ENCODE peak calls at places on chromosomes 7 and 10, in six cellular contexts. E is sigmoid colon, Y is A549, U is tibial nerve, Z is K562, D is NB4. S is an unnamed sample.
A peak's percentile ranks its signal among the peaks of the same experiment; 100 is the strongest.

GRCh38 chr7:157224627-157225026 is 85.9 kb downstream of the UBE3C start:
- DNase-seq in E (no peak), Y (no peak), U (no peak), Z (no peak), D (peak; percentile 40), S (no peak)

GRCh38 chr7:9091282-9091681 is 657.9 kb downstream of the NXPH1 start:
- DNase-seq in E (no peak), Y (no peak), U (no peak), Z (no peak), D (peak; percentile 48), S (no peak)

GRCh38 chr7:134113655-134114054 is 13.5 kb upstream of the LRGUK start:
- DNase-seq in E (no peak), Y (no peak), U (no peak), Z (no peak), D (no peak), S (no peak)

GRCh38 chr7:87128883-87129282 is 23.4 kb upstream of the DMTF1 start:
- DNase-seq in E (no peak), Y (no peak), U (no peak), Z (no peak), D (no peak), S (no peak)

GRCh38 chr10:113921571-113922370 is 67.3 kb downstream of the NHLRC2 start:
- DNase-seq in E (no peak), Y (no peak), U (no peak), Z (no peak), D (no peak), S (no peak)

GRCh38 chr7:14096159-14096558 is 106.7 kb upstream of the ETV1 start:
- DNase-seq in E (no peak), Y (no peak), U (no peak), Z (no peak), D (no peak), S (no peak)

GRCh38 chr7:18087031-18087686 is 59.5 kb upstream of the PRPS1L1 start:
- DNase-seq in E (no peak), Y (peak; percentile 13), U (no peak), Z (peak; percentile 7), D (no peak), S (no peak)

GRCh38 chr7:30412810-30413504 is 65.6 kb downstream of the NOD1 start:
- DNase-seq in E (no peak), Y (peak; percentile 66), U (peak; percentile 53), Z (peak; percentile 48), D (peak; percentile 73), S (no peak)

GRCh38 chr7:104553074-104553473 is 224.7 kb downstream of the LHFPL3 start:
- DNase-seq in E (no peak), Y (no peak), U (peak; percentile 8), Z (no peak), D (no peak), S (no peak)

GRCh38 chr10:42428534-42428933 is 209.8 kb downstream of the ZNF33B start:
- DNase-seq in E (no peak), Y (no peak), U (no peak), Z (peak; percentile 15), D (peak; percentile 14), S (no peak)

GRCh38 chr10:91034494-91035157 is 113.7 kb upstream of the ANKRD1 start:
- DNase-seq in E (peak; percentile 79), Y (no peak), U (peak; percentile 83), Z (no peak), D (no peak), S (peak; percentile 91)

GRCh38 chr7:159004411-159004810 is 140.3 kb downstream of the VIPR2 start:
- DNase-seq in E (no peak), Y (no peak), U (no peak), Z (no peak), D (no peak), S (no peak)

GRCh38 chr10:32140403-32140802 is 84.2 kb upstream of the KIF5B start:
- DNase-seq in E (no peak), Y (no peak), U (no peak), Z (no peak), D (no peak), S (no peak)

GRCh38 chr10:32141018-32141807 is 85.0 kb upstream of the KIF5B start:
- DNase-seq in E (no peak), Y (no peak), U (no peak), Z (no peak), D (no peak), S (no peak)

GRCh38 chr10:32143302-32143847 is 87.2 kb upstream of the KIF5B start:
- DNase-seq in E (no peak), Y (no peak), U (no peak), Z (no peak), D (no peak), S (peak; percentile 66)

GRCh38 chr10:32142646-32143045 is 86.4 kb upstream of the KIF5B start:
- DNase-seq in E (no peak), Y (no peak), U (no peak), Z (no peak), D (no peak), S (no peak)

GRCh38 chr10:32139223-32140073 is 83.2 kb upstream of the KIF5B start:
- DNase-seq in E (peak; percentile 89), Y (peak; percentile 93), U (peak; percentile 73), Z (peak; percentile 87), D (peak; percentile 84), S (peak; percentile 89)
- TF ChIP-seq POLR2A in E (no peak), Y (peak; percentile 8), U (no peak), Z (peak; percentile 77), D (no peak), S (no peak)

GRCh38 chr7:155647302-155647701 is 2.8 kb downstream of the RBM33 start:
- DNase-seq in E (no peak), Y (no peak), U (no peak), Z (no peak), D (no peak), S (no peak)

GRCh38 chr7:155645652-155646051 is 1.2 kb downstream of the RBM33 start:
- DNase-seq in E (no peak), Y (no peak), U (no peak), Z (no peak), D (no peak), S (no peak)

GRCh38 chr7:155644971-155645509 is 579 bp downstream of the RBM33 start:
- DNase-seq in E (no peak), Y (peak; percentile 43), U (peak; percentile 21), Z (peak; percentile 58), D (peak; percentile 76), S (no peak)

GRCh38 chr7:155647734-155648133 is 3.3 kb downstream of the RBM33 start:
- DNase-seq in E (no peak), Y (no peak), U (no peak), Z (no peak), D (no peak), S (no peak)

GRCh38 chr7:155646669-155647068 is 2.2 kb downstream of the RBM33 start:
- DNase-seq in E (no peak), Y (no peak), U (no peak), Z (no peak), D (no peak), S (no peak)
- H3K4me3 ChIP-seq in E (no peak overlapping the region), Y (no peak overlapping the region), U (no peak overlapping the region), Z (peak overlapping the region; percentile 80), D (peak overlapping the region; percentile 93), S (no peak overlapping the region)

GRCh38 chr10:81843042-81843441 is 32.0 kb upstream of the NRG3 start:
- DNase-seq in E (no peak), Y (no peak), U (no peak), Z (no peak), D (peak; percentile 15), S (no peak)
- TF ChIP-seq CTCF in E (no peak), Y (no peak), U (no peak), Z (no peak), D (peak; percentile 36), S (no peak)

GRCh38 chr10:86389441-86390193 is 23.0 kb upstream of the GRID1 start:
- DNase-seq in E (peak; percentile 67), Y (peak; percentile 43), U (no peak), Z (peak; percentile 55), D (no peak), S (no peak)
- TF ChIP-seq POLR2A in E (no peak), Y (no peak), U (no peak), Z (no peak), D (no peak), S (no peak)

GRCh38 chr10:124966008-124966407 is 24.1 kb downstream of the ZRANB1 start:
- DNase-seq in E (no peak), Y (no peak), U (no peak), Z (no peak), D (no peak), S (no peak)
- H3K4me3 ChIP-seq in E (no peak overlapping the region), Y (no peak overlapping the region), U (no peak overlapping the region), Z (no peak overlapping the region), D (no peak overlapping the region), S (no peak overlapping the region)

GRCh38 chr7:85614684-85615083 is 427.8 kb upstream of the SEMA3D start:
- DNase-seq in E (no peak), Y (no peak), U (no peak), Z (no peak), D (peak; percentile 6), S (peak; percentile 75)
- TF ChIP-seq CTCF in E (no peak), Y (no peak), U (no peak), Z (no peak), D (no peak), S (no peak)

DNA sequence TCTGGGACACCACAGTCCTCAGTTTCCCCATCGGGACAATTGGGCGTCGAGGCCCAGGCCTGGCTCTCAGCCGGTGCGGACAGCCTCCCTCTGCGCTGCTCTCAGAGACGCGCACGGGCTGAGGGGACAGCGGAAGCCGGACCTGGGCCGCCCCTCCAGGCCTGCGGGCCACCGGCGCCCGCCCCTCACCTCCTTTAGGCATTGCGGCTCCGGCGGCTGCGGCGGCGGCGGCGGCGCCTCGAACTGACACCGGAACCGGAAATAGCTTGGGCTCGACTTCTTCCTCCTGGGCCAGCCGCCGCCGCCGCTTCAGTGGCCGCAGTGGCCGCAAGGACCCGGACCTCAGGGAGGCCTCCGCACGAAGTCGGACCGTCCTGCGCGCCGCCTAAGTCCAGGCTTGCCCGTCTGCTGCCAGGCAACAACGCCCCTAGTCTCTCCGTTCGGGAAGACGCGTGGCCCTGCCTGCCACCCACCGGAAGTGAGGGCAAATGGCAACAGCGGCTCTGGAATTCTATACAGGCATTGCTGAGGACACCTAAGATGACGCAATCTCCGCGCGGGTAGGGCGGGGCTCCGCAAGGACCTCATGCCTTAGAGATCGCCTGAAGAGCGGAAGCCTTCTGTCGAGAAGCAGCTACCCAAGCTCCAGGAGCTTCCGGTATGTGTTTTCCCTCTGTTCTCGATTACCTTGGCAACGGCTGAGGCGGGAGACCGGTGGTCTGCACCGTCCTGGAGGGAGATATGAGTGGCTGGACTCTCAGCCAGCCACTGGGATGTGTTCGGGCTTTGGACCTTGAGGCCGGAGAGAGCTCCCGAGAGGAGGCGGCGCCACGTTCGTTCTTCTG is at the start of the genes BUD31 and PDAP1:
- DNase-seq in E (peak; percentile 97), Y (peak; percentile 96), U (peak; percentile 94), Z (peak; percentile 94), D (peak; percentile 97), S (peak; percentile 99)
- TF ChIP-seq POLR2A in E (peak; percentile 81), Y (peak; percentile 86), U (peak; percentile 81), Z (peak; percentile 93), D (peak; percentile 90), S (no peak)